ENCODE peak calls at places on chromosomes 4 and X, in six cellular contexts. R, Z, Q, A, O and I are unnamed samples.

GRCh38 chrX:111519215-111519614 is 7.8 kb downstream of the SERTM2 start:
- DNase-seq in R (peak), Z (no peak), Q (no peak), A (no peak), O (no peak), I (peak)

GRCh38 chr4:54482529-54482961 is 175.2 kb upstream of the KIT start:
- DNase-seq in R (peak), Z (peak), Q (no peak), A (no peak), O (no peak), I (no peak)

GRCh38 chr4:186606593-186606992 is 51.2 kb upstream of the MTNR1A start:
- DNase-seq in R (no peak), Z (no peak), Q (no peak), A (no peak), O (no peak), I (peak)

GRCh38 chr4:82786004-82786400 is 12.6 kb downstream of the SCD5 start:
- DNase-seq in R (no peak), Z (no peak), Q (no peak), A (no peak), O (no peak), I (no peak)

GRCh38 chr4:184907216-184907615 is 81.4 kb upstream of the ACSL1 start:
- DNase-seq in R (no peak), Z (no peak), Q (no peak), A (no peak), O (no peak), I (peak)

GRCh38 chr4:24419147-24420034 is 165.0 kb downstream of the DHX15 start:
- DNase-seq in R (peak), Z (peak), Q (peak), A (peak), O (peak), I (peak)

GRCh38 chr4:163701915-163702314 is 207.4 kb downstream of the TMA16 start:
- DNase-seq in R (peak), Z (peak), Q (no peak), A (no peak), O (no peak), I (no peak)

GRCh38 chr4:139242511-139243051 is 37.4 kb downstream of the MGARP start:
- DNase-seq in R (no peak), Z (peak), Q (no peak), A (no peak), O (no peak), I (peak)

GRCh38 chrX:109632906-109633504 is 8.0 kb upstream of the KCNE5 start:
- DNase-seq in R (no peak), Z (peak), Q (no peak), A (no peak), O (no peak), I (peak)

GRCh38 chr4:142648378-142648777 is 197.7 kb downstream of the INPP4B start:
- DNase-seq in R (no peak), Z (no peak), Q (no peak), A (no peak), O (no peak), I (no peak)

GRCh38 chr4:54954656-54955388 is 170.6 kb downstream of the KDR start:
- DNase-seq in R (no peak), Z (no peak), Q (no peak), A (no peak), O (no peak), I (peak)

GRCh38 chr4:80471701-80472100 is 136.2 kb downstream of the CFAP299 start:
- DNase-seq in R (peak), Z (peak), Q (no peak), A (no peak), O (no peak), I (peak)

GRCh38 chr4:57243071-57243470 is 132.9 kb upstream of the IGFBP7 start:
- DNase-seq in R (no peak), Z (no peak), Q (no peak), A (no peak), O (no peak), I (no peak)

GRCh38 chr4:152778656-152779512 is 646 bp downstream of the TIGD4 start:
- DNase-seq in R (no peak), Z (peak), Q (no peak), A (peak), O (no peak), I (peak)

GRCh38 chr4:42302348-42302747 is 94.9 kb upstream of the SHISA3 start:
- DNase-seq in R (peak), Z (peak), Q (no peak), A (no peak), O (no peak), I (peak)

GRCh38 chr4:7140062-7140691 is 52.2 kb upstream of the SORCS2 start:
- DNase-seq in R (no peak), Z (no peak), Q (no peak), A (peak), O (no peak), I (no peak)

GRCh38 chr4:76948441-76949292 is 885 bp upstream of the SEPTIN11 start:
- DNase-seq in R (peak), Z (peak), Q (peak), A (peak), O (peak), I (peak)

GRCh38 chr4:184165291-184165690 is 52.4 kb downstream of the ENPP6 start:
- DNase-seq in R (no peak), Z (no peak), Q (no peak), A (no peak), O (no peak), I (no peak)

GRCh38 chrX:16743604-16744325 is 24.4 kb downstream of the SYAP1 start:
- DNase-seq in R (peak), Z (peak), Q (no peak), A (no peak), O (no peak), I (peak)

GRCh38 chr4:77927991-77928925 is 65.6 kb downstream of the MRPL1 start:
- DNase-seq in R (peak), Z (no peak), Q (no peak), A (no peak), O (no peak), I (peak)

GRCh38 chrX:134761788-134762187 is 103.5 kb upstream of the PLAC1 start:
- DNase-seq in R (peak), Z (peak), Q (no peak), A (no peak), O (no peak), I (peak)

GRCh38 chr4:100299019-100299418 is 108.8 kb upstream of the DDIT4L start:
- DNase-seq in R (peak), Z (peak), Q (no peak), A (no peak), O (no peak), I (no peak)